ENCODE peak calls at places on chromosomes 1 and 21, in four cellular contexts. C, O, Y and S are unnamed samples.

GRCh38 chr21:43758132-43758619 is 17.9 kb downstream of the CSTB start:
- DNase-seq in C (no peak), O (no peak), Y (no peak), S (no peak)

GRCh38 chr1:88698140-88698539 is 14.1 kb downstream of the PKN2 start:
- DNase-seq in C (no peak), O (peak; percentile 14), Y (no peak), S (no peak)

GRCh38 chr1:232594768-232595698 is 34.9 kb downstream of the SIPA1L2 start:
- DNase-seq in C (no peak), O (no peak), Y (no peak), S (no peak)

GRCh38 chr1:65260851-65261473 is 48.4 kb upstream of the DNAJC6 start:
- DNase-seq in C (no peak), O (peak; percentile 42), Y (no peak), S (peak; percentile 59)

GRCh38 chr1:7535016-7535415 is 236.1 kb upstream of the VAMP3 start:
- DNase-seq in C (no peak), O (no peak), Y (no peak), S (no peak)

GRCh38 chr1:28601696-28602095 is 9.6 kb downstream of the RAB42 start:
- DNase-seq in C (no peak), O (no peak), Y (no peak), S (peak; percentile 66)

GRCh38 chr1:205678286-205679111 is 1.8 kb downstream of the SLC45A3 start:
- DNase-seq in C (no peak), O (peak; percentile 88), Y (no peak), S (no peak)

GRCh38 chr1:26287033-26287711 is 7.3 kb downstream of the SH3BGRL3 start:
- DNase-seq in C (no peak), O (peak; percentile 72), Y (no peak), S (no peak)

GRCh38 chr21:34801519-34802132 is 132.8 kb downstream of the CLIC6 start:
- DNase-seq in C (no peak), O (peak; percentile 47), Y (peak; percentile 25), S (no peak)

GRCh38 chr1:54499097-54500029 is 48.7 kb upstream of the ACOT11 start:
- DNase-seq in C (no peak), O (peak; percentile 54), Y (no peak), S (no peak)

GRCh38 chr1:54498383-54499096 is 49.5 kb upstream of the ACOT11 start:
- DNase-seq in C (no peak), O (no peak), Y (no peak), S (no peak)

GRCh38 chr1:54493608-54494007 is 54.4 kb upstream of the ACOT11 start:
- DNase-seq in C (no peak), O (no peak), Y (no peak), S (no peak)

GRCh38 chr1:54497338-54497737 is 50.7 kb upstream of the ACOT11 start:
- DNase-seq in C (no peak), O (no peak), Y (no peak), S (no peak)

DNA sequence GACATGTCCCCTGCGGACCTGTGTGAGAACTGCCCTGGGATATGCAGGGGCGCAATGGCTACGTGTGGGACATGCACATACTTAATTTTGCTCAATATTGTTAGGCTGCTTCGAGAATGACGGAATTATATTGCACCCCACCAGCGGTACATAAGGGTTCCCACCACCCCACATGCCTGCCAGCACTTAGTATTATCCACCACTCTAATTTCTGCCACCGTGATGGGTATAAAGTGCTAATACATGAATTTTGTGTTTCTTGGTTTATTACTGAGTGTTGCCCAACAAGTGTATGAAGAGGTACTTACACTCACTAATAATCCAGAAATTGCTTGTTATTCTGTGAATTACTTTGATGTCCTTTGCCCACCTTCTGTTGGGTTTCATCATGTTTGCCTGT is 52.1 kb upstream of the ACOT11 start:
- DNase-seq in C (no peak), O (no peak), Y (no peak), S (no peak)
- TF ChIP-seq EGR1 in C (no peak), O (no peak), Y (no peak), S (no peak)

DNA sequence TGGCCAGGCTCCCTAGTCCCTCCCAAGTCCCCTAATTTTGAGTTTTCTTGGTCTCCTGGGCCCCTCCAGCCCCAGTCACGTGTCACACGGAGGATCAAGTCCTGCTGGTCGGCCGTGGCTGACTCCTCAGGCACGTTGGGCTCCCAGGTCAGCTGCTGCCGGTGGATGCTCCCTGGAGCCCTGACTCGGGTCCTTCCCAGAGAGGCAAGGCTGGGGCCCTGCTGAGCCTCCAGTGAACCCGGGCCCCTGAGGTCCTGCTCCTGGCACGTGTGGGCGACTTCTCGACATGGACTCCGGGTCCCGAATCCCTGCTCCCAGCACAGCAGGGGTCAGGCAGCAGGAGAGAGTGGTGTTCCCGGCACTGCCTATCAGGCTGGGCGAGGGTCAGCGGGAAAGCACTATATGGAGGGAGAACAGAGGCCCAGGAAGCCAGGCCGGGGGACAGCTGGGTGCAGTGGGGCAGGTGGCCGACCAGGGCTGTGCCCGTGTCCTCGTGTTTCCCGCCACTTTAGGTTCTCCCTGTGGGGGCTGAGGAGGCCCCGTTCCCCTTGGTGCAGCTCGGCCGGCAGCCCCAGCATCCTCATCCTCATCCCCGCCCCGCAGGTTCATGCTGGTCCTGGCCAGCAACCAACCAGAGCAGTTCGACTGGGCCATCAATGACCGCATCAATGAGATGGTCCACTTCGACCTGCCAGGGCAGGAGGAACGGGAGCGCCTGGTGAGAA is 13.2 kb downstream of the TMEM240 start:
- DNase-seq in C (no peak), O (no peak), Y (no peak), S (no peak)
- H3K36me3 ChIP-seq in C (peaks cover 11% of the 10 kb centered on the region), O (peaks cover 69% of the 10 kb centered on the region), Y (peaks cover 44% of the 10 kb centered on the region), S (peaks cover 39% of the 10 kb centered on the region)

GRCh38 chr1:86640161-86640560 is 64.2 kb upstream of the SH3GLB1 start:
- DNase-seq in C (no peak), O (no peak), Y (no peak), S (no peak)
- TF ChIP-seq EGR1 in C (no peak), O (no peak), Y (no peak), S (no peak)

DNA sequence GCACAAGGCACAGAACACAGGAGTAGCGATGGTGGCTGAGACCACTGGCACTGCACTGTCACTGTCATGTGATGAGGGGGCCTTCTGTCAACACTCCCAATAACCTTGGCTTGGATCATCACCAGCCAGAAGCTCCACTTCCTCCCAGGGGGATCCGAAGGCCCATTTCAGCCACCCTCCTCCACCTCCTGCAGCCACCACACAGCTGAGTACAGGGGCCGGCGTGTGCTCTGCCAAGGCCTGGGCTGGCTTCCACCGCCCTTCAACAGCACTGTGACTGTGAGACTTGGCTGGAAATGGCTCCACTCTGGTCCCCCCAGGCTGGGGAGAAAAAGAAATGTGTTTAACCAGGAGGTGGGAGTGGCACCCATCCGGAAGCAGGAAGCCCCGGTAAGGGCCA is 9.9 kb upstream of the NADK start:
- DNase-seq in C (no peak), O (no peak), Y (no peak), S (no peak)
- H3K36me3 ChIP-seq in C (peaks cover 43% of the 10 kb centered on the region), O (peaks cover 84% of the 10 kb centered on the region), Y (peaks cover 51% of the 10 kb centered on the region), S (peaks cover 68% of the 10 kb centered on the region)

GRCh38 chr1:181043025-181043880 is 9.5 kb downstream of the MR1 start:
- DNase-seq in C (no peak), O (no peak), Y (no peak), S (no peak)

GRCh38 chr1:181040284-181040865 is 6.6 kb downstream of the MR1 start:
- DNase-seq in C (no peak), O (no peak), Y (no peak), S (no peak)

GRCh38 chr1:181044449-181044966 is 10.7 kb downstream of the MR1 start:
- DNase-seq in C (peak; percentile 60), O (no peak), Y (no peak), S (no peak)
- TF ChIP-seq EGR1 in C (peak; percentile 38), O (no peak), Y (no peak), S (no peak)

GRCh38 chr1:1219341-1219740 is 5.4 kb upstream of the TNFRSF4 start:
- DNase-seq in C (no peak), O (no peak), Y (no peak), S (no peak)

GRCh38 chr1:1218524-1219200 is 4.7 kb upstream of the TNFRSF4 start:
- DNase-seq in C (no peak), O (peak; percentile 36), Y (no peak), S (no peak)

GRCh38 chr1:1217621-1218523 is 3.9 kb upstream of the TNFRSF4 start:
- DNase-seq in C (no peak), O (no peak), Y (no peak), S (no peak)

GRCh38 chr1:1221887-1222574 is 8.1 kb upstream of the TNFRSF4 start:
- DNase-seq in C (no peak), O (peak; percentile 26), Y (no peak), S (no peak)

GRCh38 chr1:1220197-1220596 is 6.2 kb upstream of the TNFRSF4 start:
- DNase-seq in C (no peak), O (peak; percentile 47), Y (no peak), S (no peak)
- H3K36me3 ChIP-seq in C (peaks cover 6% of the 10 kb centered on the region), O (peaks cover 94% of the 10 kb centered on the region), Y (peaks cover 36% of the 10 kb centered on the region), S (peaks cover 28% of the 10 kb centered on the region)

DNA sequence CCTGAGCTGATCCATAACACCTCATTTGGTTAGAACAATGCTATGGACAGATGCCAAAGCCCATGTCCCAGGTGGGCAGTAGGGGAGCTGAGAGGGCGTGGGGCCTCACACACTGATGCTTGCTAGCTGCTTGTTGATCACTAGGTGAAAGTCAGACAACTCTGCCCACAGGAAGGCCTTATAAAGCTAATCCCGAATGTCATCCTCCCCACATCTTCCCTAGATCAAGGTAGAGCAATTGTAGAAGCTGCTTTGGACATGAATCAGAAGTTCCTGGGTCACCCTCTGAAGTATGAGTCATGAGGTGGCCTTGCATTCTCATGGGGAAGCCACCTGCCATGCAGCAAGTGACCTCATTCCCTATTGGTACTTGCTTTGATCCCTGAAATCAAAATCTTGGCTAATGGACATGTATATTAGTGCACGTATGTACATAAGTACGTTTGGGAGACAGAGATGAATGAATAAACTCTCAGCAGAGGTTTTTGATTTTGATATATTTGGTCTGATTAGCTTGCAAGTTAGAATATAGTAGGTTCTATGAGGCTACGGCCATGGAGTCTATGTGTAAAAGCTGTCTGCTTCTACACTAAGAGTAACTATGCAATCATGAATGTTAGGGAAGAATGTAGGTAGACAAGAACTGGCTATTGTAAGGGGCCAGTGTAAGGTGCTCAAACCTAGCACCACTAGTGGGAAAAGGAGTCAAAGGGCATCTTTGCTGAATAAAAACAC is 52.7 kb downstream of the ABCA4 start:
- DNase-seq in C (no peak), O (no peak), Y (no peak), S (peak; percentile 94)
- TF ChIP-seq EGR1 in C (no peak), O (no peak), Y (no peak), S (peak; percentile 46)

GRCh38 chr1:22506130-22506692 is 54.6 kb downstream of the ZBTB40 start:
- DNase-seq in C (no peak), O (no peak), Y (no peak), S (no peak)

GRCh38 chr1:22509815-22510214 is 53.5 kb upstream of the EPHA8 start:
- DNase-seq in C (no peak), O (no peak), Y (no peak), S (no peak)

GRCh38 chr1:22508991-22509390 is 54.3 kb upstream of the EPHA8 start:
- DNase-seq in C (no peak), O (no peak), Y (no peak), S (no peak)

GRCh38 chr1:22508329-22508728 is 55.0 kb upstream of the EPHA8 start:
- DNase-seq in C (no peak), O (no peak), Y (no peak), S (no peak)

DNA sequence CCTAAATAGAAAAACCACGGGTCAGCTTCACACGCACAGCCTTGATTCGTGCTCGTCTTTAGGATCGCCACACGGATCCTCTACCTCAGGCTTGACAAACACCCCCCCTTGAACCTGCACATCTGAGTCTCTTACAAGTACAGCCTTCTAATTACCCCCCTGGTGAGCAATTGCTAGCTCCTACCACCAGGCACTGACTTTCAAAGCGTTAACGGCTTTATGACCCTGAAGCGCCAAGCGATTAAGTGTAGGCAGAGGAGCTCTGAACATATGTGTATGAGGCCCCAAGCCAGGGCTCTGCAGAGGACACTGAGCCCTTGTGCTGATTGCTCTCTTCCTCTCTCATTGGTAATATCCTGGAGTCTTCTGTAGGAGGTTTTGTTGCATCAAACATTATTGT is 55.7 kb upstream of the EPHA8 start:
- DNase-seq in C (no peak), O (no peak), Y (no peak), S (no peak)
- H3K36me3 ChIP-seq in C (peaks cover 29% of the 10 kb centered on the region), O (peaks cover 81% of the 10 kb centered on the region), Y (peaks cover 22% of the 10 kb centered on the region), S (peaks cover 21% of the 10 kb centered on the region)

GRCh38 chr1:13782634-13782995 is 82.6 kb downstream of the PRDM2 start:
- DNase-seq in C (no peak), O (no peak), Y (no peak), S (no peak)
- TF ChIP-seq EGR1 in C (no peak), O (no peak), Y (no peak), S (no peak)